ENCODE peak calls at places on chromosomes 16 and 17, in four cellular contexts. I, V, Q and T are unnamed samples.
A peak's percentile ranks its signal among the peaks of the same experiment; 100 is the strongest.

GRCh38 chr16:31700530-31701388 is 172.8 kb upstream of the ZNF267 start:
- DNase-seq in I (peak; percentile 79), V (no peak), Q (peak; percentile 39), T (peak; percentile 68)

GRCh38 chr16:85441189-85441889 is 171.8 kb upstream of the GSE1 start:
- DNase-seq in I (peak; percentile 34), V (no peak), Q (peak; percentile 80), T (peak; percentile 75)

GRCh38 chr17:65017375-65017774 is 39.2 kb downstream of the GNA13 start:
- DNase-seq in I (no peak), V (no peak), Q (no peak), T (no peak)

GRCh38 chr16:84175351-84176081 is 11.3 kb downstream of the TAF1C start:
- DNase-seq in I (no peak), V (peak; percentile 52), Q (peak; percentile 80), T (peak; percentile 77)

GRCh38 chr17:4604111-4604644 is 19.8 kb downstream of the SMTNL2 start:
- DNase-seq in I (no peak), V (no peak), Q (no peak), T (no peak)

GRCh38 chr17:80811181-80812105 is 180.2 kb upstream of the CHMP6 start:
- DNase-seq in I (no peak), V (no peak), Q (no peak), T (peak; percentile 60)

GRCh38 chr17:7720125-7720524 is 2.6 kb downstream of the DNAH2 start:
- DNase-seq in I (no peak), V (no peak), Q (no peak), T (no peak)

GRCh38 chr17:29136998-29137730 is 43.0 kb downstream of the MYO18A start:
- DNase-seq in I (no peak), V (no peak), Q (no peak), T (no peak)

GRCh38 chr16:22195695-22196558 is 10.2 kb upstream of the EEF2K start:
- DNase-seq in I (peak; percentile 90), V (peak; percentile 98), Q (peak; percentile 81), T (peak; percentile 88)

GRCh38 chr16:74463888-74464287 is 42.6 kb upstream of the CLEC18B start:
- DNase-seq in I (no peak), V (no peak), Q (no peak), T (no peak)

GRCh38 chr17:7132511-7133094 is 18.0 kb upstream of the ASGR2 start:
- DNase-seq in I (no peak), V (peak; percentile 83), Q (no peak), T (peak; percentile 85)

DNA sequence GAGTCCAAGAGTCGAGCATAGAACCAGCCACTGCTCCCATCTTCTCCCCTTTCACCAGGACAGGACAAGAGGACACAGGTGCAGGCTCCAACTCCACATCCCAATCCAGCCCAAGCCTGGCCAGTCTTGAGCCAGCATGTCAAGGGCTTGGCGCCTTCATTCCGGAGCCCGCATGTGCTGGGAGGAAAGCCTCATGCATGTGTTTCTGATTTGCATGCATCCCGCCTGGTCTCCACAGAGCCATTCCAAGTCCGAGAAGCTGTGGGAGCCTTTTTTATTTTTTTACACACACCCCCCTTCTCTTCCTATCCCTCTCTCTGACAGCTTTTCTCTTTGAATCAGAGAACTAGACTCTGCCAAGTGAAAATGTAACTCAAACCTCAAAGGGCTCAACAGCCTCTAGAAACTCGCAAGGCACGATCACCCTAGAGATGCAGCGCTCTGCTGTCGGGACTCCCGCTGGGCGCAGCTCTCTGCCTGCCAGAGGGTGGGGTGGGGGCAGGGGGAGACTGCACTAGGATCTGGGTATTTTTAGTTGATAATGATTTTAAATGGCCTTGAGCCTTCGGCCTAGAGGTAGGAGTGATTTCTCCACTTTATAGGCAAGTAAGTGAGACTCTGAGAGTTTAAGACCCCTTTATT is 45.2 kb downstream of the NOG start:
- DNase-seq in I (no peak), V (no peak), Q (no peak), T (no peak)
- TF ChIP-seq CTCF in I (no peak), V (no peak), Q (no peak), T (no peak)

DNA sequence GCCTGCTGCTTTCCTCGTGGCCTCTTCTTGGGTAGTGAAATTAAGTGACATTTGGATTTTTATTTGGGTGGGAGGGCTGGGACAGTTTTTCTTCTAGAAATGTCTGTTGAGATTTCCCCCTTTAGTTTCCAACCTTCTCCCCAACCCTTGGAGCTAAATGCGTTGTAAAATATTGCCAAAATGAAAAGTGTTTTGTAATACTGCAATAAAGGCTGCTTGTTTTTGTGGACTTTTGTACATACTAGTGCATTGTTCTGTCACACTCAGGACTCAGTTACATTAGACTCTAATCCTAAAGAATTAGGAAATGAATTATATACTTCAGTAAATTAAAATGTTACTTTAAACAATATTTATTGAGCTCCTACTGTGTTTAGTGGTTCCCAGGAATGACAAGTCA is 21.7 kb downstream of the HEATR9 start:
- DNase-seq in I (no peak), V (no peak), Q (no peak), T (no peak)
- H3K4me3 ChIP-seq in I (no peak overlapping the region), V (no peak overlapping the region), Q (no peak overlapping the region), T (no peak overlapping the region)

DNA sequence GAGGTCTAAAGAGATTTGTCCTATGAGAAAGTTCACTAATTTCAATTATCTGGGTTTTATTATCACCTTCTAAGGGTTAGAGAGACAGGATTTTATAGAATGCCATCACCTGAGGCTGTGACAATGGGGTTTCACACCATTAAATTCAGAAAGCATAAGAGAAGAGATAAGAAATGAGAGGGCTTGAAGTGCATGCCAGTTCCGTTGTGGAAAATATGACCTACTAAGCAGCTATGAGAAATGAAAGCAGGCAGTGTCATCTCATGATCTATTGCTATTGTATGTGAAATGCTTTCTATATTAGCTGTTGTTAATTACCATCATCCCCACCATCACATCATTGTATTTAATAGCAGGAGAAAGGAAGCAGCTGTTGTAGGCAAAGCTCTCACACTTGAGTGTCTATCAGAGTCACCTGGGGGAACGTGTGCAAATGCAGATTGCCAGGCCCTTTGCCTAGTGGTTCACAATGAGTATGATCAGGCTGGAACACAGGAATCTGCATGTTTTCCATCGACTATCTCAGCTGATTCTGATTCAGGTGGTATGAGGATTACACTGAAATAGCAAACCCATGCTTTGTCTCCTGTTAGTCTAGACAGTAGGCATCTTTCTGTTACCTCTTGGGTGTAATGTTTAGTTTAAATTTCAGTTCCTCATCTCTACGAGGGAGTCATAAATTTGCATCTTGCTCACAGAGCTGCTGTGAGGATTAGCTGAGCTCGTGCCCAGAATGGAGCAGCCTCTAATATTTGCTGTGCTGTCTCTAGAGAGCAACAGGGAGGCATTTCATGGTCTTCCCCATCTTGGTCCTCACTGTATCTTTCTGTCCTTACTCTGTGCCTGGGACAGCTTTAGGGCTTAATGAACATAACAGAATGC is 256.5 kb downstream of the CDH13 start:
- DNase-seq in I (no peak), V (no peak), Q (no peak), T (no peak)
- TF ChIP-seq MYC in I (no peak), V (no peak), Q (no peak), T (no peak)

DNA sequence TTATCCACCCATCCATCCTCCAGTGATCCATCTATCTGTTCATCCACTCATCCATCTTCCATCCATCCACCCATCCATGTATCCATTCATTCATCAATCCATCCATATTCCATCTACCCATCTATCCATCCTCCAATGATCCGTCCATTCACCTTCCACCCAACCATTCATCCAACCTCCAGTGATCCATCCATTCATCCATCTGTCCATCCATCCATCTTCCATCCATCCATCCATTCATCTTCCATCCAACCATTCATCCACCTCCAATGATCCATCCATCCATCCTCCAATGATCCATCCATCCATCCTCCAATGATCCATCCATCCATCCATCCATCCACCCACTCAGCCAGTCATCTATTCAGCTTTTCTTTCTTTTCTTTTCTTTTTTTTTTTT is 156.5 kb upstream of the WSCD1 start:
- DNase-seq in I (no peak), V (no peak), Q (no peak), T (no peak)
- TF ChIP-seq CTCF in I (no peak), V (no peak), Q (no peak), T (no peak)

GRCh38 chr17:44693609-44694008 is 4.0 kb upstream of the CCDC43 start:
- DNase-seq in I (no peak), V (no peak), Q (no peak), T (no peak)

GRCh38 chr17:44687752-44688151 is 1.8 kb downstream of the CCDC43 start:
- DNase-seq in I (no peak), V (no peak), Q (no peak), T (no peak)

GRCh38 chr17:44688675-44689491 is 693 bp downstream of the CCDC43 start:
- DNase-seq in I (no peak), V (peak; percentile 4), Q (no peak), T (peak; percentile 9)

GRCh38 chr17:44689492-44690217 is at the start of gene CCDC43:
- DNase-seq in I (peak; percentile 96), V (peak; percentile 95), Q (peak; percentile 94), T (peak; percentile 94)

GRCh38 chr17:44688200-44688599 is 1.4 kb downstream of the CCDC43 start:
- DNase-seq in I (no peak), V (no peak), Q (no peak), T (no peak)
- H3K4me3 ChIP-seq in I (peak overlapping the region; percentile 67), V (no peak overlapping the region), Q (peak overlapping the region; percentile 53), T (peak overlapping the region; percentile 96)